ENCODE peak calls at places on chromosomes 4 and X, in nine cellular contexts. One of them, this sample, is unnamed.
A peak's percentile ranks its signal among the peaks of the same experiment; 100 is the strongest.

GRCh38 chrX:71111851-71112468 is 583 bp upstream of the IL2RG start:
- DNase-seq in upper lobe of left lung: no peak
- DNase-seq in cardiac muscle cell: no peak
- DNase-seq in BE2C: no peak
- DNase-seq in vagina: no peak
- DNase-seq in adrenal gland: no peak
- DNase-seq in sigmoid colon: no peak
- DNase-seq in heart right ventricle: no peak
- DNase-seq in stomach: no peak
- DNase-seq in this sample: no peak

GRCh38 chrX:3518870-3519269 is 172.4 kb upstream of the MXRA5 start:
- DNase-seq in sigmoid colon: peak; percentile 66
- DNase-seq in upper lobe of left lung: no peak
- DNase-seq in BE2C: no peak
- DNase-seq in stomach: peak; percentile 25
- DNase-seq in heart right ventricle: peak; percentile 35
- DNase-seq in adrenal gland: peak; percentile 69
- DNase-seq in cardiac muscle cell: peak; percentile 91
- DNase-seq in vagina: no peak
- DNase-seq in this sample: no peak

GRCh38 chrX:149462849-149463248 is 42.3 kb downstream of the IDS start:
- DNase-seq in vagina: no peak
- DNase-seq in heart right ventricle: peak; percentile 9
- DNase-seq in sigmoid colon: no peak
- DNase-seq in stomach: no peak
- DNase-seq in adrenal gland: no peak
- DNase-seq in upper lobe of left lung: no peak
- DNase-seq in cardiac muscle cell: peak; percentile 49
- DNase-seq in BE2C: no peak
- DNase-seq in this sample: no peak

GRCh38 chrX:138775501-138775900 is 64.0 kb upstream of the FGF13 start:
- DNase-seq in upper lobe of left lung: no peak
- DNase-seq in stomach: no peak
- DNase-seq in adrenal gland: no peak
- DNase-seq in BE2C: no peak
- DNase-seq in vagina: no peak
- DNase-seq in heart right ventricle: no peak
- DNase-seq in sigmoid colon: no peak
- DNase-seq in cardiac muscle cell: peak; percentile 29
- DNase-seq in this sample: no peak

GRCh38 chr4:185709802-185710486 is 102.0 kb downstream of the SORBS2 start:
- DNase-seq in adrenal gland: peak; percentile 65
- DNase-seq in vagina: no peak
- DNase-seq in sigmoid colon: no peak
- DNase-seq in BE2C: no peak
- DNase-seq in heart right ventricle: no peak
- DNase-seq in upper lobe of left lung: no peak
- DNase-seq in stomach: no peak
- DNase-seq in cardiac muscle cell: peak; percentile 56
- DNase-seq in this sample: no peak

GRCh38 chrX:20313889-20314288 is 47.2 kb upstream of the RPS6KA3 start:
- DNase-seq in adrenal gland: no peak
- DNase-seq in upper lobe of left lung: no peak
- DNase-seq in vagina: no peak
- DNase-seq in sigmoid colon: no peak
- DNase-seq in heart right ventricle: no peak
- DNase-seq in BE2C: no peak
- DNase-seq in cardiac muscle cell: no peak
- DNase-seq in stomach: no peak
- DNase-seq in this sample: peak; percentile 3

GRCh38 chr4:161208564-161208963 is 955.2 kb downstream of the FSTL5 start:
- DNase-seq in vagina: no peak
- DNase-seq in cardiac muscle cell: no peak
- DNase-seq in BE2C: peak; percentile 12
- DNase-seq in sigmoid colon: no peak
- DNase-seq in upper lobe of left lung: no peak
- DNase-seq in heart right ventricle: no peak
- DNase-seq in stomach: no peak
- DNase-seq in adrenal gland: no peak
- DNase-seq in this sample: no peak

GRCh38 chr4:110193822-110194761 is 4.3 kb downstream of the ELOVL6 start:
- DNase-seq in upper lobe of left lung: peak; percentile 90
- DNase-seq in sigmoid colon: peak; percentile 83
- DNase-seq in vagina: no peak
- DNase-seq in cardiac muscle cell: peak; percentile 98
- DNase-seq in BE2C: peak; percentile 87
- DNase-seq in adrenal gland: peak; percentile 77
- DNase-seq in heart right ventricle: peak; percentile 45
- DNase-seq in stomach: peak; percentile 81
- DNase-seq in this sample: peak; percentile 84

GRCh38 chr4:173505924-173506779 is 23.9 kb downstream of the HAND2 start:
- DNase-seq in cardiac muscle cell: peak; percentile 77
- DNase-seq in stomach: peak; percentile 59
- DNase-seq in BE2C: peak; percentile 71
- DNase-seq in upper lobe of left lung: peak; percentile 49
- DNase-seq in adrenal gland: no peak
- DNase-seq in sigmoid colon: peak; percentile 90
- DNase-seq in heart right ventricle: peak; percentile 66
- DNase-seq in vagina: peak; percentile 64
- DNase-seq in this sample: peak; percentile 65

GRCh38 chrX:46812445-46812844 is 24.4 kb upstream of the RP2 start:
- DNase-seq in adrenal gland: no peak
- DNase-seq in upper lobe of left lung: peak; percentile 23
- DNase-seq in sigmoid colon: no peak
- DNase-seq in stomach: no peak
- DNase-seq in BE2C: no peak
- DNase-seq in vagina: no peak
- DNase-seq in cardiac muscle cell: no peak
- DNase-seq in heart right ventricle: no peak
- DNase-seq in this sample: no peak

GRCh38 chr4:89203902-89204301 is 92.6 kb downstream of the TIGD2 start:
- DNase-seq in vagina: no peak
- DNase-seq in upper lobe of left lung: no peak
- DNase-seq in heart right ventricle: no peak
- DNase-seq in stomach: no peak
- DNase-seq in sigmoid colon: no peak
- DNase-seq in cardiac muscle cell: no peak
- DNase-seq in BE2C: no peak
- DNase-seq in adrenal gland: no peak
- DNase-seq in this sample: no peak

GRCh38 chrX:39157796-39158195 is 356.5 kb downstream of the MID1IP1 start:
- DNase-seq in sigmoid colon: no peak
- DNase-seq in adrenal gland: no peak
- DNase-seq in upper lobe of left lung: no peak
- DNase-seq in stomach: no peak
- DNase-seq in vagina: no peak
- DNase-seq in BE2C: no peak
- DNase-seq in cardiac muscle cell: no peak
- DNase-seq in heart right ventricle: no peak
- DNase-seq in this sample: no peak

GRCh38 chr4:175891863-175892262 is 79.8 kb upstream of the GPM6A start:
- DNase-seq in heart right ventricle: no peak
- DNase-seq in vagina: no peak
- DNase-seq in upper lobe of left lung: no peak
- DNase-seq in sigmoid colon: no peak
- DNase-seq in BE2C: no peak
- DNase-seq in adrenal gland: no peak
- DNase-seq in cardiac muscle cell: peak; percentile 12
- DNase-seq in stomach: no peak
- DNase-seq in this sample: no peak

GRCh38 chr4:181647396-181648107 is 595.6 kb upstream of the TENM3 start:
- DNase-seq in upper lobe of left lung: no peak
- DNase-seq in BE2C: no peak
- DNase-seq in cardiac muscle cell: peak; percentile 49
- DNase-seq in heart right ventricle: no peak
- DNase-seq in stomach: no peak
- DNase-seq in adrenal gland: no peak
- DNase-seq in sigmoid colon: no peak
- DNase-seq in vagina: no peak
- DNase-seq in this sample: no peak

GRCh38 chr4:89754531-89754930 is 82.4 kb downstream of the SNCA start:
- DNase-seq in BE2C: no peak
- DNase-seq in upper lobe of left lung: no peak
- DNase-seq in cardiac muscle cell: no peak
- DNase-seq in vagina: no peak
- DNase-seq in sigmoid colon: no peak
- DNase-seq in heart right ventricle: no peak
- DNase-seq in adrenal gland: no peak
- DNase-seq in stomach: no peak
- DNase-seq in this sample: no peak

GRCh38 chr4:6278801-6279197 is 9.1 kb downstream of the WFS1 start:
- DNase-seq in stomach: no peak
- DNase-seq in adrenal gland: no peak
- DNase-seq in cardiac muscle cell: peak; percentile 84
- DNase-seq in vagina: no peak
- DNase-seq in heart right ventricle: peak; percentile 80
- DNase-seq in sigmoid colon: no peak
- DNase-seq in upper lobe of left lung: no peak
- DNase-seq in BE2C: peak; percentile 53
- DNase-seq in this sample: peak; percentile 53

GRCh38 chrX:11188664-11189063 is 77.5 kb downstream of the HCCS start:
- DNase-seq in heart right ventricle: no peak
- DNase-seq in vagina: no peak
- DNase-seq in sigmoid colon: no peak
- DNase-seq in BE2C: no peak
- DNase-seq in adrenal gland: no peak
- DNase-seq in stomach: no peak
- DNase-seq in cardiac muscle cell: no peak
- DNase-seq in upper lobe of left lung: no peak
- DNase-seq in this sample: no peak

GRCh38 chr4:2415881-2416563 is 2.4 kb downstream of the ZFYVE28 start:
- DNase-seq in BE2C: no peak
- DNase-seq in cardiac muscle cell: no peak
- DNase-seq in sigmoid colon: no peak
- DNase-seq in upper lobe of left lung: no peak
- DNase-seq in adrenal gland: no peak
- DNase-seq in vagina: no peak
- DNase-seq in stomach: no peak
- DNase-seq in heart right ventricle: no peak
- DNase-seq in this sample: no peak

GRCh38 chr4:10299601-10300000 is 157.6 kb downstream of the ZNF518B start:
- DNase-seq in heart right ventricle: no peak
- DNase-seq in stomach: no peak
- DNase-seq in BE2C: no peak
- DNase-seq in adrenal gland: no peak
- DNase-seq in upper lobe of left lung: no peak
- DNase-seq in cardiac muscle cell: no peak
- DNase-seq in sigmoid colon: no peak
- DNase-seq in vagina: no peak
- DNase-seq in this sample: no peak
- H3K4me1 ChIP-seq in heart right ventricle: no peaks in the 10 kb centered on the region
- H3K4me1 ChIP-seq in stomach: peaks cover 4% of the 10 kb centered on the region
- H3K4me1 ChIP-seq in BE2C: no peaks in the 10 kb centered on the region
- H3K4me1 ChIP-seq in adrenal gland: no peaks in the 10 kb centered on the region
- H3K4me1 ChIP-seq in upper lobe of left lung: no peaks in the 10 kb centered on the region
- H3K4me1 ChIP-seq in cardiac muscle cell: peaks cover 10% of the 10 kb centered on the region
- H3K4me1 ChIP-seq in sigmoid colon: no peaks in the 10 kb centered on the region
- H3K4me1 ChIP-seq in vagina: peaks cover 5% of the 10 kb centered on the region
- H3K4me1 ChIP-seq in this sample: no peaks in the 10 kb centered on the region

DNA sequence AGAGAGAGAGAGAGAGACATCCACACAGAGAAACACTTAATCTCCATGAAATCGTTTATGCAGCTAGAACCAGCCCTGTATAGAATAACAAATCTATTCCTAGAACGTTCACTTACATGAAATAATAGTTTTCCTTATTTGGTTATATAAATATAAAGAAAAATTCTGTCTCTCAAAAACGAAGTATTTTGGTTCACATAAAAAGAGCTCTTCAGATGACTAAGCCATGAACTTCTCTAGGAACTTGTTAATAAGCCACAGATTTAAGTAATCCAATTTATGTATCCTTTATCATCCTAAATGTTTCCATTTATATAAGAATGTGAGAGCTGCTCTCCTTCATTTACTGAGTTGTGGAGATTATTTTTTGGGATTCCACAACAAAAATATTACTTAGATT is 1315.0 kb upstream of the PCDH7 start:
- DNase-seq in BE2C: no peak
- DNase-seq in adrenal gland: no peak
- DNase-seq in cardiac muscle cell: no peak
- DNase-seq in vagina: no peak
- DNase-seq in upper lobe of left lung: no peak
- DNase-seq in stomach: no peak
- DNase-seq in heart right ventricle: no peak
- DNase-seq in sigmoid colon: no peak
- DNase-seq in this sample: no peak
- TF ChIP-seq CTCF in BE2C: no peak
- TF ChIP-seq CTCF in adrenal gland: no peak
- TF ChIP-seq CTCF in cardiac muscle cell: no peak
- TF ChIP-seq CTCF in vagina: no peak
- TF ChIP-seq CTCF in upper lobe of left lung: no peak
- TF ChIP-seq CTCF in stomach: no peak
- TF ChIP-seq CTCF in heart right ventricle: no peak
- TF ChIP-seq CTCF in sigmoid colon: no peak
- TF ChIP-seq CTCF in this sample: no peak

DNA sequence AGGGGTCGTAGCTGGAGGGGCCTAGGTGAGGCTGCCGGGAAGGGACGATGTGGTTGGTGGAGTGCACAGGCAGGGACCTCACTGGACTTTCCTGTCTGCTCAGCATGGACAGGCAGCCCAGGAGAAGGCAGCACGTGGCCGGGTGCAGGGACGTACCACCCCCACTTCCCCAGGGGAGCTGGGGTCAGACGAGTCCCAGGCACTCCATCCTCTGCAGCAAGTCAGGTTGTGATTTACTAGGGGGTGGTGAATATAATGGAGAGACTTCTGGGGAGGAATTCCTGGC is 1.5 kb upstream of the CTBP1 start:
- DNase-seq in sigmoid colon: no peak
- DNase-seq in cardiac muscle cell: no peak
- DNase-seq in BE2C: no peak
- DNase-seq in upper lobe of left lung: no peak
- DNase-seq in heart right ventricle: no peak
- DNase-seq in stomach: no peak
- DNase-seq in vagina: no peak
- DNase-seq in adrenal gland: no peak
- DNase-seq in this sample: no peak
- H3K9me3 ChIP-seq in sigmoid colon: no peaks in the 10 kb centered on the region
- H3K9me3 ChIP-seq in cardiac muscle cell: no peaks in the 10 kb centered on the region
- H3K9me3 ChIP-seq in BE2C: no peaks in the 10 kb centered on the region
- H3K9me3 ChIP-seq in upper lobe of left lung: no peaks in the 10 kb centered on the region
- H3K9me3 ChIP-seq in heart right ventricle: no peaks in the 10 kb centered on the region
- H3K9me3 ChIP-seq in stomach: no peaks in the 10 kb centered on the region
- H3K9me3 ChIP-seq in vagina: no peaks in the 10 kb centered on the region
- H3K9me3 ChIP-seq in adrenal gland: no peaks in the 10 kb centered on the region
- H3K9me3 ChIP-seq in this sample: no peaks in the 10 kb centered on the region

DNA sequence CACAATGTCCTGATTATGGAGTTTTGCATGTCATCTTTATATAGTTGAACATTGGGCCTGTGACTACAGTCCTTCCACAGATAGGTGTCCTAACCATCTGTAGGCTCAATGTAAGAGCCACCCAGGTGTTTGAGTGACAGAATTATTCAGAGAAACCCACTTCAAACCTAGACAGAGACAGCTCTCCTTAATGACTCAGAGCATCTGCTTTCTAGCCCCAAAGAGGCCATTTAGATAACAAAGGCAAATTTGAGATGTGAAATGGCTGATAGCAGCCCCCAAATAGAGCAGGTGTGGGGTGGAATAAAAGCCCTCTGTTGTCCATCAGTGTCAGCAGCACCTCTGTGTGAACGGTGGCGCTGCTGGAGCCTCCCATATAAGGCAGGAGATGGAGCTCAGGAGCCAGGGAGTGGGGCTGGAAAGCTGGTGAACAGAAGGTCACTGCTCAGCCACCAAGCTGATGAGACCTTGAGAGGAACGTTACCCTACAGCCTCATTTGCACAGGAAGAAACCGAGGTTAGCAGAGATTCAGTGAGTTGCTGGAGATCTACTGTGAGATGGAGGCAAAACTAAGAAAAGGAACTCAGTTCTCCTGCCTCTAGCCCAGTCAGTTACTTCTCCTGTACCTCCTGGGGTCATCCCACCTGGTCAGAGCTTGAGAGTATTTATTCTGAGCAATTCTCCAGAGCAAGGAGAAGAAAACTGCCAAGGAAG is 153.3 kb upstream of the LNX1 start:
- DNase-seq in sigmoid colon: no peak
- DNase-seq in upper lobe of left lung: no peak
- DNase-seq in heart right ventricle: no peak
- DNase-seq in cardiac muscle cell: no peak
- DNase-seq in vagina: no peak
- DNase-seq in BE2C: peak; percentile 51
- DNase-seq in adrenal gland: no peak
- DNase-seq in stomach: no peak
- DNase-seq in this sample: no peak
- H3K4me1 ChIP-seq in sigmoid colon: no peaks in the 10 kb centered on the region
- H3K4me1 ChIP-seq in upper lobe of left lung: no peaks in the 10 kb centered on the region
- H3K4me1 ChIP-seq in heart right ventricle: no peaks in the 10 kb centered on the region
- H3K4me1 ChIP-seq in cardiac muscle cell: peaks cover 6% of the 10 kb centered on the region
- H3K4me1 ChIP-seq in vagina: no peaks in the 10 kb centered on the region
- H3K4me1 ChIP-seq in BE2C: no peaks in the 10 kb centered on the region
- H3K4me1 ChIP-seq in adrenal gland: no peaks in the 10 kb centered on the region
- H3K4me1 ChIP-seq in stomach: no peaks in the 10 kb centered on the region
- H3K4me1 ChIP-seq in this sample: no peaks in the 10 kb centered on the region

This sample was measured in body of pancreas.